ENCODE peak calls at places on chromosomes 2 and 18, in seven cellular contexts. J is mesenchymal stem cell, U is H9, I is neuronal stem cell, G is trophoblast cell, A is H1, S is mesendoderm. Y is an unnamed sample.

GRCh38 chr18:500230-500555 is 308 bp downstream of the COLEC12 start:
- DNase-seq in J (no peak), U (peak; percentile 39), I (peak; percentile 23), G (no peak), A (no peak), S (peak; percentile 65), Y (no peak)

GRCh38 chr2:169131587-169132512 is 62.5 kb downstream of the DHRS9 start:
- DNase-seq in J (peak; percentile 53), U (no peak), I (no peak), G (peak; percentile 74), A (no peak), S (peak; percentile 59), Y (peak; percentile 41)

GRCh38 chr18:26546170-26546874 is 2.0 kb downstream of the KCTD1 start:
- DNase-seq in J (no peak), U (no peak), I (no peak), G (no peak), A (no peak), S (no peak), Y (no peak)

GRCh38 chr2:134331081-134331480 is 77.2 kb downstream of the MGAT5 start:
- DNase-seq in J (no peak), U (no peak), I (no peak), G (no peak), A (no peak), S (no peak), Y (no peak)

GRCh38 chr2:84963692-84964405 is 7.1 kb upstream of the KCMF1 start:
- DNase-seq in J (peak; percentile 95), U (no peak), I (no peak), G (peak; percentile 63), A (no peak), S (no peak), Y (peak; percentile 97)

GRCh38 chr2:70716131-70716766 is 51.8 kb downstream of the ADD2 start:
- DNase-seq in J (no peak), U (peak; percentile 24), I (no peak), G (no peak), A (no peak), S (no peak), Y (no peak)

GRCh38 chr2:1698188-1698945 is 45.9 kb downstream of the PXDN start:
- DNase-seq in J (peak; percentile 54), U (no peak), I (no peak), G (no peak), A (no peak), S (no peak), Y (no peak)

GRCh38 chr2:65382776-65383357 is 49.5 kb downstream of the SPRED2 start:
- DNase-seq in J (peak; percentile 91), U (peak; percentile 43), I (no peak), G (peak; percentile 97), A (no peak), S (no peak), Y (peak; percentile 98)

GRCh38 chr18:62523631-62524442 is 1.0 kb downstream of the ZCCHC2 start:
- DNase-seq in J (peak; percentile 70), U (peak; percentile 49), I (no peak), G (peak; percentile 79), A (no peak), S (peak; percentile 77), Y (peak; percentile 52)

GRCh38 chr18:24910217-24910616 is 441.7 kb downstream of the ZNF521 start:
- DNase-seq in J (no peak), U (no peak), I (no peak), G (no peak), A (no peak), S (no peak), Y (peak; percentile 44)

GRCh38 chr2:40455661-40456060 is 3.8 kb upstream of the SLC8A1 start:
- DNase-seq in J (no peak), U (no peak), I (no peak), G (no peak), A (no peak), S (no peak), Y (peak; percentile 32)

GRCh38 chr2:43609304-43609883 is 13.6 kb upstream of the THADA start:
- DNase-seq in J (peak; percentile 68), U (peak; percentile 43), I (peak; percentile 56), G (peak; percentile 78), A (no peak), S (peak; percentile 75), Y (peak; percentile 44)

GRCh38 chr2:43305006-43305405 is 78.6 kb upstream of the ZFP36L2 start:
- DNase-seq in J (peak; percentile 94), U (no peak), I (no peak), G (peak; percentile 64), A (no peak), S (peak; percentile 18), Y (peak; percentile 37)

GRCh38 chr18:29163596-29163995 is 986.7 kb upstream of the CDH2 start:
- DNase-seq in J (no peak), U (no peak), I (no peak), G (no peak), A (no peak), S (no peak), Y (no peak)

GRCh38 chr2:165846056-165846455 is 52.0 kb upstream of the GALNT3 start:
- DNase-seq in J (no peak), U (no peak), I (no peak), G (no peak), A (no peak), S (no peak), Y (no peak)

GRCh38 chr2:133414486-133415209 is 153.6 kb downstream of the NCKAP5 start:
- DNase-seq in J (no peak), U (no peak), I (no peak), G (no peak), A (no peak), S (no peak), Y (peak; percentile 82)

GRCh38 chr2:73176205-73176880 is 26.0 kb upstream of the NOTO start:
- DNase-seq in J (peak; percentile 17), U (peak; percentile 69), I (no peak), G (peak; percentile 54), A (no peak), S (peak; percentile 37), Y (no peak)

GRCh38 chr18:69885381-69885780 is 62.3 kb downstream of the CD226 start:
- DNase-seq in J (no peak), U (no peak), I (no peak), G (no peak), A (no peak), S (no peak), Y (no peak)

GRCh38 chr18:69885841-69886531 is 61.7 kb downstream of the CD226 start:
- DNase-seq in J (no peak), U (no peak), I (no peak), G (no peak), A (no peak), S (no peak), Y (no peak)

GRCh38 chr18:69880083-69880482 is 67.6 kb downstream of the CD226 start:
- DNase-seq in J (no peak), U (no peak), I (no peak), G (no peak), A (no peak), S (no peak), Y (no peak)

GRCh38 chr18:69883781-69884180 is 63.9 kb downstream of the CD226 start:
- DNase-seq in J (no peak), U (no peak), I (no peak), G (no peak), A (no peak), S (no peak), Y (no peak)

GRCh38 chr18:69882965-69883668 is 64.6 kb downstream of the CD226 start:
- DNase-seq in J (no peak), U (no peak), I (no peak), G (no peak), A (no peak), S (no peak), Y (no peak)
- H3K4ac ChIP-seq in J (no peak overlapping the region), U (no peak overlapping the region), I (no peak overlapping the region), G (no peak overlapping the region), A (no peak overlapping the region), S (no peak overlapping the region), Y (no peak overlapping the region)

GRCh38 chr18:10477121-10477862 is 22.9 kb downstream of the APCDD1 start:
- DNase-seq in J (no peak), U (peak; percentile 48), I (no peak), G (no peak), A (no peak), S (peak; percentile 28), Y (no peak)
- H3K4ac ChIP-seq in J (no peak overlapping the region), U (no peak overlapping the region), I (no peak overlapping the region), G (no peak overlapping the region), A (no peak overlapping the region), S (no peak overlapping the region), Y (no peak overlapping the region)

DNA sequence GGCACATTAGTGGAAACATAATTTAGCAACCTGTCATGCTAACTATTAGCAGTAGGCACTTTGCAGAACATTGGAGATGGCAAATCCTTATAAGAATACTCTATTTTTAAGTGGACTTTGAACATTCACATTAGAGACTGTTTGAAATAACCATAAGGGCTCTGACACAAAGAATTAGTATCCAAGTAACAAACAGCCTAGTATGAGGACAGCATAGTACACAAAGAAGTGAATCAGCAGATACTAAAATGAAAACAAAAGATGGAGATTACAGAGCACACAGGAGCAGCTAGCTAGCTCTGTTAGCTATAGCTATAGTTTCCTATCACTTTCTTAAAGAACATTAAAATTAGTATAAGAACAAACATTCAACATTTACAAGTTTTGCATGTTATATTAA is 256.3 kb upstream of the SPOPL start:
- DNase-seq in J (no peak), U (no peak), I (no peak), G (no peak), A (no peak), S (no peak), Y (peak; percentile 1)
- H3K4ac ChIP-seq in J (no peak overlapping the region), U (no peak overlapping the region), I (no peak overlapping the region), G (no peak overlapping the region), A (no peak overlapping the region), S (no peak overlapping the region), Y (no peak overlapping the region)

GRCh38 chr2:240620859-240621258 is 4.4 kb upstream of the GPR35 start:
- DNase-seq in J (no peak), U (no peak), I (no peak), G (no peak), A (no peak), S (no peak), Y (no peak)

GRCh38 chr2:240618776-240619175 is 6.5 kb upstream of the GPR35 start:
- DNase-seq in J (no peak), U (peak; percentile 3), I (no peak), G (no peak), A (no peak), S (no peak), Y (no peak)

GRCh38 chr2:240620149-240620731 is 5.0 kb upstream of the GPR35 start:
- DNase-seq in J (no peak), U (peak; percentile 4), I (no peak), G (no peak), A (no peak), S (no peak), Y (no peak)

GRCh38 chr2:240622631-240623235 is 2.5 kb upstream of the GPR35 start:
- DNase-seq in J (no peak), U (no peak), I (no peak), G (no peak), A (no peak), S (no peak), Y (no peak)

DNA sequence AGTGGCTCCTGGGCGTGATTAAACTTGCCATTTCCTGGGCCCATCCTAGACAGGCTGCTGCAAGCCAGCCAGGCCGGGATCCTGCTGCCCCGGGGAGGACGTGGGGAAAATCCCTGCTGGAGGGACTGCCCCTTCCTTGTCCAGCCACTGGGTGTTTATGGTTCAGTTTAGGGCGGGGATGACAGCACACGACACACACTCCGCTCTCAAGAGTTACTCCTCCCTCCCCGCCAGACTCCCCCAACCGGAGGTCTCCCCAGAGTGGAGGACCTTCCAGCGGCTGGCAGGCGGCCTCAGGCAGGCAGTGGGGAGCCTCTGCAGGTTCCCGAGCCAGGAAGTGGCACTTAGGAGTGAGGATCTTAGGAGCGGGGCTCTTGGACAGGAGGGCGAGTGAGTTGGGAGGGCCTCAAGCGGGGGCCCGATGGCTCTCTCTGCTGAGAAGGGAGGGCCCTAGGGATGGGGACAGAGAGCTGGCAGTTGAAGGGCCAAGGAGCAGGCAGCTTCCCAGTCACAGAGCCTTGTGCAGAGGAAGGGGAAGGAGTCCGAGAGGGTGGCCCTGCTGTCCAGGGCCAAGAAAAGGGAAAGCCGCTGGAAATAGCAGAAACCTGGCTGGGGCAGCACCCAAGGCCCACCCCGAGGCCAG is 5.7 kb upstream of the GPR35 start:
- DNase-seq in J (no peak), U (peak; percentile 22), I (no peak), G (no peak), A (no peak), S (no peak), Y (no peak)
- H3K4ac ChIP-seq in J (no peak overlapping the region), U (no peak overlapping the region), I (no peak overlapping the region), G (no peak overlapping the region), A (no peak overlapping the region), S (no peak overlapping the region), Y (no peak overlapping the region)